ENCODE peak calls at places on chromosome 9, in five cellular contexts. One of them, this sample, is unnamed.

GRCh38 chr9:133754187-133754586 is 16.0 kb upstream of the SARDH start:
- DNase-seq in choroid plexus epithelial cell: no peak
- DNase-seq in BJ: no peak
- DNase-seq in EH: peak; percentile 22
- DNase-seq in RCC 7860: no peak
- DNase-seq in this sample: no peak

GRCh38 chr9:131117111-131117761 is 8.2 kb upstream of the NUP214 start:
- DNase-seq in choroid plexus epithelial cell: no peak
- DNase-seq in BJ: no peak
- DNase-seq in EH: no peak
- DNase-seq in RCC 7860: no peak
- DNase-seq in this sample: no peak

GRCh38 chr9:32385885-32386283 is 1.4 kb downstream of the ACO1 start:
- DNase-seq in choroid plexus epithelial cell: no peak
- DNase-seq in BJ: no peak
- DNase-seq in EH: no peak
- DNase-seq in RCC 7860: no peak
- DNase-seq in this sample: no peak

GRCh38 chr9:19618816-19619215 is 170.0 kb downstream of the SLC24A2 start:
- DNase-seq in choroid plexus epithelial cell: no peak
- DNase-seq in BJ: no peak
- DNase-seq in EH: no peak
- DNase-seq in RCC 7860: no peak
- DNase-seq in this sample: no peak

GRCh38 chr9:21465859-21466518 is 16.1 kb downstream of the IFNE start:
- DNase-seq in choroid plexus epithelial cell: peak; percentile 87
- DNase-seq in BJ: peak; percentile 19
- DNase-seq in EH: peak; percentile 70
- DNase-seq in RCC 7860: peak; percentile 39
- DNase-seq in this sample: no peak

GRCh38 chr9:127158995-127159801 is 36.8 kb upstream of the ANGPTL2 start:
- DNase-seq in choroid plexus epithelial cell: peak; percentile 93
- DNase-seq in BJ: no peak
- DNase-seq in EH: peak; percentile 88
- DNase-seq in RCC 7860: peak; percentile 86
- DNase-seq in this sample: peak; percentile 57

GRCh38 chr9:73026375-73026774 is 73.5 kb upstream of the ALDH1A1 start:
- DNase-seq in choroid plexus epithelial cell: no peak
- DNase-seq in BJ: no peak
- DNase-seq in EH: no peak
- DNase-seq in RCC 7860: no peak
- DNase-seq in this sample: no peak

GRCh38 chr9:127122176-127123151 is at the start of gene ANGPTL2:
- DNase-seq in choroid plexus epithelial cell: peak; percentile 87
- DNase-seq in BJ: peak; percentile 75
- DNase-seq in EH: peak; percentile 96
- DNase-seq in RCC 7860: peak; percentile 43
- DNase-seq in this sample: peak; percentile 82

GRCh38 chr9:69822091-69822750 is 1.6 kb downstream of the CFAP95 start:
- DNase-seq in choroid plexus epithelial cell: peak; percentile 24
- DNase-seq in BJ: no peak
- DNase-seq in EH: peak; percentile 53
- DNase-seq in RCC 7860: no peak
- DNase-seq in this sample: no peak

GRCh38 chr9:128635266-128636023 is 21.2 kb downstream of the DYNC2I2 start:
- DNase-seq in choroid plexus epithelial cell: peak; percentile 93
- DNase-seq in BJ: peak; percentile 77
- DNase-seq in EH: peak; percentile 98
- DNase-seq in RCC 7860: peak; percentile 98
- DNase-seq in this sample: peak; percentile 54

GRCh38 chr9:7075154-7075553 is 317.4 kb downstream of the KDM4C start:
- DNase-seq in choroid plexus epithelial cell: peak; percentile 19
- DNase-seq in BJ: no peak
- DNase-seq in EH: no peak
- DNase-seq in RCC 7860: no peak
- DNase-seq in this sample: no peak

GRCh38 chr9:107144475-107144874 is 138.6 kb upstream of the RAD23B start:
- DNase-seq in choroid plexus epithelial cell: no peak
- DNase-seq in BJ: no peak
- DNase-seq in EH: no peak
- DNase-seq in RCC 7860: no peak
- DNase-seq in this sample: no peak

GRCh38 chr9:73423891-73424290 is 272.2 kb downstream of the ANXA1 start:
- DNase-seq in choroid plexus epithelial cell: no peak
- DNase-seq in BJ: no peak
- DNase-seq in EH: no peak
- DNase-seq in RCC 7860: no peak
- DNase-seq in this sample: no peak

This sample was measured in tibial nerve.